ENCODE peak calls at places on chromosome 18, in six cellular contexts. O, D, X, V, Q and E are unnamed samples.

GRCh38 chr18:63579643-63580042 is 7.5 kb upstream of the SERPINB13 start:
- DNase-seq in O (no peak), D (no peak), X (no peak), V (no peak), Q (no peak), E (no peak)

GRCh38 chr18:11909597-11910026 is 1.5 kb upstream of the MPPE1 start:
- DNase-seq in O (no peak), D (no peak), X (peak; percentile 40), V (peak; percentile 42), Q (no peak), E (no peak)

GRCh38 chr18:7824970-7825369 is 257.9 kb downstream of the PTPRM start:
- DNase-seq in O (no peak), D (no peak), X (no peak), V (peak; percentile 19), Q (no peak), E (no peak)

GRCh38 chr18:657311-657997 is at the start of gene TYMS:
- DNase-seq in O (peak; percentile 17), D (peak; percentile 87), X (peak; percentile 74), V (peak; percentile 75), Q (peak; percentile 67), E (no peak)

GRCh38 chr18:8389391-8390340 is 219.6 kb upstream of the RAB12 start:
- DNase-seq in O (peak; percentile 69), D (peak; percentile 59), X (peak; percentile 58), V (peak; percentile 84), Q (peak; percentile 58), E (peak; percentile 75)

GRCh38 chr18:5894215-5894612 is 1.1 kb downstream of the TMEM200C start:
- DNase-seq in O (no peak), D (no peak), X (no peak), V (no peak), Q (no peak), E (no peak)

GRCh38 chr18:12470382-12471090 is 62.8 kb downstream of the PRELID3A start:
- DNase-seq in O (peak; percentile 68), D (no peak), X (no peak), V (no peak), Q (no peak), E (no peak)

GRCh38 chr18:36412778-36413177 is 115.3 kb downstream of the FHOD3 start:
- DNase-seq in O (no peak), D (no peak), X (no peak), V (peak; percentile 29), Q (peak; percentile 54), E (no peak)

GRCh38 chr18:67599277-67599676 is 82.8 kb upstream of the DSEL start:
- DNase-seq in O (no peak), D (no peak), X (no peak), V (no peak), Q (peak; percentile 7), E (no peak)

GRCh38 chr18:69469444-69469919 is 68.8 kb downstream of the DOK6 start:
- DNase-seq in O (no peak), D (no peak), X (no peak), V (peak; percentile 2), Q (peak; percentile 49), E (no peak)

GRCh38 chr18:2998644-2999043 is 14.3 kb downstream of the LPIN2 start:
- DNase-seq in O (no peak), D (no peak), X (no peak), V (no peak), Q (no peak), E (no peak)

GRCh38 chr18:7927119-7927518 is 360.0 kb downstream of the PTPRM start:
- DNase-seq in O (no peak), D (no peak), X (no peak), V (no peak), Q (no peak), E (no peak)

GRCh38 chr18:50338122-50338521 is 36.7 kb upstream of the SKA1 start:
- DNase-seq in O (no peak), D (no peak), X (no peak), V (no peak), Q (no peak), E (no peak)

GRCh38 chr18:12862467-12862866 is 21.6 kb downstream of the PTPN2 start:
- DNase-seq in O (no peak), D (no peak), X (no peak), V (peak; percentile 40), Q (no peak), E (no peak)

GRCh38 chr18:80196528-80197320 is 50.6 kb downstream of the PARD6G start:
- DNase-seq in O (no peak), D (no peak), X (no peak), V (no peak), Q (no peak), E (peak; percentile 25)

GRCh38 chr18:58645398-58645797 is 16.5 kb upstream of the ALPK2 start:
- DNase-seq in O (no peak), D (no peak), X (no peak), V (no peak), Q (no peak), E (no peak)